ENCODE peak calls at places on chromosomes 4 and X, in six cellular contexts. V is GM12892, P is M059J, E is SJSA1, T is choroid plexus epithelial cell, X is HuH-7.5. S is an unnamed sample.

GRCh38 chr4:131091896-131092295 is 1995.9 kb downstream of the C4orf33 start:
- DNase-seq in V (no peak), P (peak), E (no peak), T (peak), X (no peak), S (no peak)

GRCh38 chrX:133535066-133535465 is 119.8 kb upstream of the GPC4 start:
- DNase-seq in V (no peak), P (no peak), E (no peak), T (no peak), X (no peak), S (no peak)

GRCh38 chr4:1980561-1981041 is 28.2 kb downstream of the NELFA start:
- DNase-seq in V (no peak), P (no peak), E (no peak), T (no peak), X (no peak), S (no peak)

GRCh38 chr4:5027366-5027765 is 8.1 kb upstream of the CYTL1 start:
- DNase-seq in V (no peak), P (peak), E (no peak), T (no peak), X (no peak), S (no peak)

GRCh38 chrX:1658083-1658463 is 43.2 kb downstream of the ASMT start:
- DNase-seq in V (no peak), P (no peak), E (no peak), T (no peak), X (no peak), S (no peak)

GRCh38 chr4:75605928-75606327 is 24.4 kb downstream of the CDKL2 start:
- DNase-seq in V (no peak), P (no peak), E (no peak), T (no peak), X (no peak), S (no peak)

GRCh38 chr4:140344111-140344510 is 29.3 kb upstream of the SCOC start:
- DNase-seq in V (no peak), P (no peak), E (no peak), T (peak), X (no peak), S (no peak)

GRCh38 chr4:109231331-109231730 is 71.1 kb downstream of the COL25A1 start:
- DNase-seq in V (no peak), P (no peak), E (no peak), T (no peak), X (no peak), S (no peak)

GRCh38 chr4:130028552-130028951 is 932.6 kb downstream of the C4orf33 start:
- DNase-seq in V (no peak), P (no peak), E (no peak), T (no peak), X (no peak), S (no peak)

GRCh38 chrX:150361777-150362351 is 1.3 kb upstream of the MAMLD1 start:
- DNase-seq in V (no peak), P (peak), E (peak), T (no peak), X (no peak), S (peak)

GRCh38 chr4:141713771-141714445 is 77.5 kb downstream of the IL15 start:
- DNase-seq in V (no peak), P (peak), E (no peak), T (peak), X (no peak), S (no peak)

GRCh38 chrX:154890990-154891639 is 5.0 kb downstream of the F8A1 start:
- DNase-seq in V (no peak), P (peak), E (no peak), T (no peak), X (no peak), S (no peak)

GRCh38 chr4:26590639-26591038 is 6.8 kb downstream of the TBC1D19 start:
- DNase-seq in V (no peak), P (peak), E (no peak), T (peak), X (no peak), S (no peak)

GRCh38 chr4:83569429-83569828 is 33.5 kb downstream of the GPAT3 start:
- DNase-seq in V (no peak), P (no peak), E (no peak), T (no peak), X (no peak), S (no peak)

GRCh38 chrX:13142891-13143290 is 98.5 kb upstream of the FAM9C start:
- DNase-seq in V (no peak), P (no peak), E (no peak), T (no peak), X (no peak), S (peak)

GRCh38 chrX:49760288-49760885 is 64.6 kb upstream of the PAGE1 start:
- DNase-seq in V (no peak), P (no peak), E (no peak), T (no peak), X (no peak), S (no peak)

GRCh38 chr4:70728096-70728495 is 6.3 kb downstream of the RUFY3 start:
- DNase-seq in V (no peak), P (no peak), E (no peak), T (no peak), X (no peak), S (no peak)

GRCh38 chrX:50707955-50708694 is 105.9 kb downstream of the SHROOM4 start:
- DNase-seq in V (no peak), P (peak), E (no peak), T (peak), X (no peak), S (no peak)

GRCh38 chr4:112118742-112119357 is 26.4 kb upstream of the FAM241A start:
- DNase-seq in V (no peak), P (no peak), E (no peak), T (no peak), X (no peak), S (no peak)

GRCh38 chr4:173333658-173334084 is 487 bp downstream of the HMGB2 start:
- DNase-seq in V (peak), P (peak), E (peak), T (peak), X (peak), S (peak)

GRCh38 chr4:83873996-83874395 is 338.1 kb downstream of the GPAT3 start:
- DNase-seq in V (no peak), P (no peak), E (no peak), T (no peak), X (no peak), S (no peak)

GRCh38 chr4:139884438-139884837 is 218.8 kb downstream of the MGST2 start:
- DNase-seq in V (no peak), P (no peak), E (no peak), T (no peak), X (no peak), S (no peak)

GRCh38 chrX:48864210-48864609 is 28.8 kb upstream of the PCSK1N start:
- DNase-seq in V (no peak), P (peak), E (no peak), T (peak), X (no peak), S (peak)

GRCh38 chr4:113077611-113078010 is 28.2 kb downstream of the ANK2 start:
- DNase-seq in V (no peak), P (no peak), E (no peak), T (no peak), X (no peak), S (no peak)